ENCODE peak calls at places on chromosomes 6 and 20, in five cellular contexts. U is lung, Z is GM23248, Y is OCI-LY7, V is HCT116. A is an unnamed sample. For H3K4me1, the result is how much of the 10 kb centered on the place peaks cover.

GRCh38 chr20:8127553-8128255 is 4.4 kb upstream of the PLCB1 start:
- DNase-seq in Z (no peak), V (no peak), U (no peak), Y (no peak), A (no peak)

GRCh38 chr6:94636780-94637385 is 940.5 kb upstream of the MANEA start:
- DNase-seq in V (peak), Y (peak), U (no peak), Z (no peak), A (peak)

GRCh38 chr6:67897998-67898607 is 737.0 kb upstream of the ADGRB3 start:
- DNase-seq in Y (no peak), Z (no peak), U (no peak), V (no peak), A (no peak)

GRCh38 chr6:35415065-35415880 is 36.9 kb upstream of the FANCE start:
- DNase-seq in V (no peak), Y (peak), Z (peak), U (peak), A (peak)

GRCh38 chr6:108872001-108872974 is 24.1 kb downstream of the ARMC2 start:
- DNase-seq in U (no peak), Z (no peak), V (no peak), Y (peak), A (no peak)

GRCh38 chr20:56826306-56826970 is 197.3 kb downstream of the TFAP2C start:
- DNase-seq in V (no peak), Z (peak), U (no peak), Y (no peak), A (no peak)

GRCh38 chr6:170456886-170457698 is 96.0 kb downstream of the PSMB1 start:
- DNase-seq in Z (no peak), V (no peak), Y (no peak), U (no peak), A (no peak)

GRCh38 chr6:40599580-40599979 is 12.4 kb upstream of the LRFN2 start:
- DNase-seq in U (no peak), Y (no peak), Z (peak), V (no peak), A (no peak)

GRCh38 chr6:13924146-13924948 is 405 bp upstream of the RNF182 start:
- DNase-seq in Y (no peak), Z (peak), U (no peak), V (no peak), A (no peak)

GRCh38 chr6:30763618-30764489 is 19.5 kb upstream of the IER3 start:
- DNase-seq in U (no peak), Z (peak), V (no peak), Y (no peak), A (no peak)

GRCh38 chr20:52422574-52423463 is 231.2 kb upstream of the ZFP64 start:
- DNase-seq in V (no peak), Y (no peak), Z (peak), U (no peak), A (no peak)

GRCh38 chr6:36099872-36100483 is 30.3 kb upstream of the MAPK13 start:
- DNase-seq in V (no peak), U (no peak), Z (no peak), Y (no peak), A (no peak)

GRCh38 chr6:4809999-4810918 is 34.1 kb downstream of the CDYL start:
- DNase-seq in V (peak), Y (no peak), U (no peak), Z (peak), A (peak)

GRCh38 chr6:36241728-36242127 is 28.1 kb upstream of the PNPLA1 start:
- DNase-seq in Y (peak), U (no peak), V (no peak), Z (peak), A (no peak)

GRCh38 chr20:14698125-14698524 is 360.7 kb upstream of the FLRT3 start:
- DNase-seq in Y (no peak), Z (no peak), V (no peak), U (no peak), A (no peak)

GRCh38 chr6:43845646-43846045 is 75.6 kb downstream of the VEGFA start:
- DNase-seq in V (no peak), Z (no peak), U (no peak), Y (no peak), A (no peak)

GRCh38 chr20:10982692-10983091 is 308.9 kb upstream of the JAG1 start:
- DNase-seq in U (no peak), Z (peak), Y (no peak), V (no peak), A (peak)

GRCh38 chr20:13554076-13554475 is 84.7 kb downstream of the TASP1 start:
- DNase-seq in Z (peak), U (no peak), V (no peak), Y (no peak), A (no peak)

GRCh38 chr6:88992741-88993557 is 29.5 kb upstream of the RNGTT start:
- DNase-seq in V (no peak), Y (no peak), Z (peak), U (no peak), A (no peak)

GRCh38 chr6:37618916-37619605 is 78.6 kb downstream of the MDGA1 start:
- DNase-seq in V (no peak), U (no peak), Z (peak), Y (no peak), A (no peak)

GRCh38 chr6:53860511-53860910 is 65.7 kb downstream of the LRRC1 start:
- DNase-seq in U (no peak), Y (no peak), V (no peak), Z (no peak), A (no peak)

GRCh38 chr20:50563133-50563944 is 53.2 kb downstream of the PTPN1 start:
- DNase-seq in U (no peak), Z (no peak), Y (no peak), V (no peak), A (no peak)

GRCh38 chr6:30357678-30358339 is 12.9 kb downstream of the RPP21 start:
- DNase-seq in Y (peak), Z (peak), V (peak), U (no peak), A (no peak)

GRCh38 chr20:35091808-35092523 is 641 bp downstream of the TRPC4AP start:
- DNase-seq in V (no peak), Y (peak), U (no peak), Z (peak), A (peak)

GRCh38 chr6:47483853-47484546 is 6.4 kb downstream of the CD2AP start:
- DNase-seq in U (no peak), V (no peak), Y (no peak), Z (peak), A (no peak)

GRCh38 chr6:11722224-11722623 is 56.4 kb downstream of the ADTRP start:
- DNase-seq in Y (no peak), U (no peak), Z (no peak), V (no peak), A (no peak)

GRCh38 chr6:75115501-75115900 is 90.4 kb downstream of the COL12A1 start:
- DNase-seq in U (no peak), Y (no peak), Z (no peak), V (no peak), A (no peak)

GRCh38 chr20:9066196-9066595 is 2.7 kb upstream of the PLCB4 start:
- DNase-seq in Z (peak), U (no peak), V (no peak), Y (no peak), A (no peak)

GRCh38 chr6:126716826-126717514 is 377.1 kb downstream of the CENPW start:
- DNase-seq in Z (no peak), V (peak), U (no peak), Y (no peak), A (peak)

GRCh38 chr20:17835240-17835940 is 133.2 kb downstream of the SNX5 start:
- DNase-seq in U (no peak), Y (no peak), V (peak), Z (peak), A (peak)

GRCh38 chr20:48822879-48823385 is 4.9 kb downstream of the PREX1 start:
- DNase-seq in U (no peak), V (no peak), Z (no peak), Y (no peak), A (no peak)

GRCh38 chr20:9543214-9543613 is 28.8 kb downstream of the LAMP5 start:
- DNase-seq in U (no peak), Z (no peak), Y (no peak), V (no peak), A (no peak)

GRCh38 chr6:121849477-121849876 is 414.0 kb downstream of the GJA1 start:
- DNase-seq in Y (peak), V (peak), Z (peak), U (peak), A (no peak)

GRCh38 chr6:132357120-132357519 is 44.2 kb downstream of the MOXD1 start:
- DNase-seq in Y (no peak), Z (peak), U (no peak), V (no peak), A (no peak)

GRCh38 chr20:2387180-2387577 is 6.5 kb downstream of the TGM6 start:
- DNase-seq in U (no peak), Y (peak), V (peak), Z (peak), A (no peak)

GRCh38 chr6:21831531-21832291 is 238.2 kb downstream of the SOX4 start:
- DNase-seq in Z (peak), Y (no peak), U (no peak), V (no peak), A (no peak)

GRCh38 chr6:73774311-73774766 is 78.3 kb downstream of the CD109 start:
- DNase-seq in Y (no peak), V (peak), U (no peak), Z (peak), A (peak)

GRCh38 chr6:157811476-157812173 is 11.4 kb upstream of the SNX9 start:
- DNase-seq in V (no peak), U (no peak), Y (no peak), Z (peak), A (no peak)

GRCh38 chr6:12472601-12473038 is 182.5 kb downstream of the EDN1 start:
- DNase-seq in U (peak), Z (peak), V (no peak), Y (no peak), A (peak)

GRCh38 chr6:135277422-135277821 is 96.3 kb downstream of the MYB start:
- DNase-seq in Z (no peak), Y (no peak), U (no peak), V (no peak), A (no peak)
- H3K4me1 ChIP-seq in Z (under half), Y (half or more), U (under half), V (under half), A (under half)

GRCh38 chr6:83978324-83978734 is 55.2 kb upstream of the MRAP2 start:
- DNase-seq in V (no peak), Y (no peak), U (no peak), Z (no peak), A (no peak)
- H3K4me3 ChIP-seq in V (no peak), Y (no peak), U (no peak), Z (no peak), A (no peak)

GRCh38 chr6:311679-312220 is 19.5 kb downstream of the DUSP22 start:
- DNase-seq in U (no peak), V (no peak), Z (no peak), Y (no peak), A (no peak)
- H3K4me1 ChIP-seq in U (under half), V (under half), Z (under half), Y (half or more), A (under half)

GRCh38 chr6:139753198-139753861 is 378.9 kb upstream of the CITED2 start:
- DNase-seq in U (no peak), V (no peak), Z (peak), Y (no peak), A (peak)
- H3K4me3 ChIP-seq in U (no peak), V (no peak), Z (no peak), Y (no peak), A (no peak)

DNA sequence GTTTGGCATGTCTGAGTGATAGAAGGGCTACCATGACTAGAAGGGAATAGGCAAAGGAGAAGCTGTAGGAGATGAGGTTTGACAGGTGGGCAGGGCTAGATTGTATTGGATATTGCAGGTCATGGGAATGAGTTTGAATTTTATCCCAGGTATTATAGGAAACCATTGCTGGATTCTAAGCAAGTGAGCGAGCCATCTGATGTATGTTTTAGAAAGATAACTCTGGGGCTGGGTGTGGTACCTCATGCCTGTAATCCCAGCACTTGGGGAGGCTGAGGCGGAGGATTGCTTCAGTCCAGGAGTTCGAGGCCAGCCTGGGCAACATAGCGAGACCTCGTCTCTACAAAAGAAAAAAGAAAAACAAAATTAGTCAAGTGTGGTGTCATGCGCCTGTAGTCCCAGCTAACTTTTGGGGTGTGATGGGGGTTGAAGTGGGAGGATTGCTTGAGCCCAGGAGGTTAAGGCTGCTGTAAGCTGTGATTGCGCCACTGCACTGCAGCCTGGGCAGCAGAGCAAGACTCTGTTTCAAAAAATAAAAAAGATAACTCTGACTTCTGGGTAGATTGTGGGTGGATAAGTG is 16.9 kb downstream of the STK4 start:
- DNase-seq in V (no peak), Z (no peak), Y (no peak), U (no peak), A (no peak)
- H3K4me1 ChIP-seq in V (under half), Z (under half), Y (under half), U (under half), A (under half)

GRCh38 chr20:59809630-59810375 is 123.6 kb downstream of the SYCP2 start:
- DNase-seq in V (no peak), Z (no peak), Y (no peak), U (peak), A (no peak)
- H3K4me3 ChIP-seq in V (no peak), Z (no peak), Y (no peak), U (no peak), A (no peak)

A was measured in PC-9.